ENCODE peak calls at places on chromosomes 16 and 17, in four cellular contexts. One of them, this sample, is unnamed.

GRCh38 chr17:82193520-82194236 is 19.0 kb downstream of the CCDC57 start:
- DNase-seq in activated naive CD4-positive, alpha-beta T cell treated with anti-CD3 and anti-CD28 coated beads for 36 hours: no peak
- DNase-seq in bronchial epithelial cell: no peak
- DNase-seq in NCI-H524 treated with DMSO at 0.1 percent for 48 hours: no peak
- DNase-seq in this sample: no peak

GRCh38 chr17:57758654-57759053 is 13.6 kb upstream of the CCDC182 start:
- DNase-seq in NCI-H524 treated with DMSO at 0.1 percent for 48 hours: no peak
- DNase-seq in bronchial epithelial cell: no peak
- DNase-seq in activated naive CD4-positive, alpha-beta T cell treated with anti-CD3 and anti-CD28 coated beads for 36 hours: no peak
- DNase-seq in this sample: no peak

GRCh38 chr16:31354394-31355291 is at the start of gene ITGAX:
- DNase-seq in NCI-H524 treated with DMSO at 0.1 percent for 48 hours: no peak
- DNase-seq in activated naive CD4-positive, alpha-beta T cell treated with anti-CD3 and anti-CD28 coated beads for 36 hours: peak; percentile 91
- DNase-seq in bronchial epithelial cell: peak; percentile 23
- DNase-seq in this sample: peak; percentile 32

GRCh38 chr16:1188781-1189189 is 35.9 kb downstream of the CACNA1H start:
- DNase-seq in activated naive CD4-positive, alpha-beta T cell treated with anti-CD3 and anti-CD28 coated beads for 36 hours: peak; percentile 57
- DNase-seq in NCI-H524 treated with DMSO at 0.1 percent for 48 hours: no peak
- DNase-seq in bronchial epithelial cell: no peak
- DNase-seq in this sample: peak; percentile 19

GRCh38 chr16:55571-56136 is 2.0 kb downstream of the SNRNP25 start:
- DNase-seq in activated naive CD4-positive, alpha-beta T cell treated with anti-CD3 and anti-CD28 coated beads for 36 hours: no peak
- DNase-seq in NCI-H524 treated with DMSO at 0.1 percent for 48 hours: no peak
- DNase-seq in bronchial epithelial cell: no peak
- DNase-seq in this sample: no peak

GRCh38 chr17:34542700-34543336 is 36.6 kb upstream of the TMEM132E start:
- DNase-seq in activated naive CD4-positive, alpha-beta T cell treated with anti-CD3 and anti-CD28 coated beads for 36 hours: peak; percentile 68
- DNase-seq in bronchial epithelial cell: peak; percentile 8
- DNase-seq in NCI-H524 treated with DMSO at 0.1 percent for 48 hours: no peak
- DNase-seq in this sample: no peak

GRCh38 chr17:45995617-45996270 is 3.3 kb upstream of the STH start:
- DNase-seq in activated naive CD4-positive, alpha-beta T cell treated with anti-CD3 and anti-CD28 coated beads for 36 hours: no peak
- DNase-seq in bronchial epithelial cell: no peak
- DNase-seq in NCI-H524 treated with DMSO at 0.1 percent for 48 hours: no peak
- DNase-seq in this sample: no peak

GRCh38 chr17:56699186-56699895 is 105.8 kb downstream of the NOG start:
- DNase-seq in NCI-H524 treated with DMSO at 0.1 percent for 48 hours: no peak
- DNase-seq in activated naive CD4-positive, alpha-beta T cell treated with anti-CD3 and anti-CD28 coated beads for 36 hours: no peak
- DNase-seq in bronchial epithelial cell: peak; percentile 97
- DNase-seq in this sample: peak; percentile 99

GRCh38 chr16:53183442-53183841 is 128.7 kb downstream of the CHD9 start:
- DNase-seq in bronchial epithelial cell: no peak
- DNase-seq in activated naive CD4-positive, alpha-beta T cell treated with anti-CD3 and anti-CD28 coated beads for 36 hours: no peak
- DNase-seq in NCI-H524 treated with DMSO at 0.1 percent for 48 hours: no peak
- DNase-seq in this sample: no peak

GRCh38 chr16:84836234-84836647 is 16.5 kb downstream of the CRISPLD2 start:
- DNase-seq in activated naive CD4-positive, alpha-beta T cell treated with anti-CD3 and anti-CD28 coated beads for 36 hours: no peak
- DNase-seq in bronchial epithelial cell: peak; percentile 76
- DNase-seq in NCI-H524 treated with DMSO at 0.1 percent for 48 hours: no peak
- DNase-seq in this sample: peak; percentile 94

GRCh38 chr16:67247698-67248400 is 568 bp upstream of the FHOD1 start:
- DNase-seq in NCI-H524 treated with DMSO at 0.1 percent for 48 hours: no peak
- DNase-seq in activated naive CD4-positive, alpha-beta T cell treated with anti-CD3 and anti-CD28 coated beads for 36 hours: peak; percentile 32
- DNase-seq in bronchial epithelial cell: no peak
- DNase-seq in this sample: no peak

GRCh38 chr16:3861808-3862451 is 18.6 kb downstream of the CREBBP start:
- DNase-seq in NCI-H524 treated with DMSO at 0.1 percent for 48 hours: no peak
- DNase-seq in bronchial epithelial cell: no peak
- DNase-seq in activated naive CD4-positive, alpha-beta T cell treated with anti-CD3 and anti-CD28 coated beads for 36 hours: peak; percentile 22
- DNase-seq in this sample: no peak

GRCh38 chr16:11084484-11085024 is 140.2 kb downstream of the CLEC16A start:
- DNase-seq in NCI-H524 treated with DMSO at 0.1 percent for 48 hours: no peak
- DNase-seq in activated naive CD4-positive, alpha-beta T cell treated with anti-CD3 and anti-CD28 coated beads for 36 hours: no peak
- DNase-seq in bronchial epithelial cell: no peak
- DNase-seq in this sample: no peak

GRCh38 chr16:9134739-9135138 is 43.3 kb downstream of the HAPSTR1 start:
- DNase-seq in activated naive CD4-positive, alpha-beta T cell treated with anti-CD3 and anti-CD28 coated beads for 36 hours: peak; percentile 85
- DNase-seq in bronchial epithelial cell: no peak
- DNase-seq in NCI-H524 treated with DMSO at 0.1 percent for 48 hours: no peak
- DNase-seq in this sample: no peak

GRCh38 chr17:76841776-76842405 is 26.3 kb upstream of the MGAT5B start:
- DNase-seq in NCI-H524 treated with DMSO at 0.1 percent for 48 hours: peak; percentile 80
- DNase-seq in bronchial epithelial cell: no peak
- DNase-seq in activated naive CD4-positive, alpha-beta T cell treated with anti-CD3 and anti-CD28 coated beads for 36 hours: no peak
- DNase-seq in this sample: no peak

GRCh38 chr16:2585651-2586081 is 47.8 kb downstream of the PDPK1 start:
- DNase-seq in NCI-H524 treated with DMSO at 0.1 percent for 48 hours: no peak
- DNase-seq in bronchial epithelial cell: no peak
- DNase-seq in activated naive CD4-positive, alpha-beta T cell treated with anti-CD3 and anti-CD28 coated beads for 36 hours: no peak
- DNase-seq in this sample: no peak

GRCh38 chr17:53571342-53571741 is 251.4 kb upstream of the KIF2B start:
- DNase-seq in NCI-H524 treated with DMSO at 0.1 percent for 48 hours: no peak
- DNase-seq in bronchial epithelial cell: no peak
- DNase-seq in activated naive CD4-positive, alpha-beta T cell treated with anti-CD3 and anti-CD28 coated beads for 36 hours: no peak
- DNase-seq in this sample: no peak

GRCh38 chr17:9628509-9628908 is 16.8 kb upstream of the USP43 start:
- DNase-seq in bronchial epithelial cell: no peak
- DNase-seq in activated naive CD4-positive, alpha-beta T cell treated with anti-CD3 and anti-CD28 coated beads for 36 hours: no peak
- DNase-seq in NCI-H524 treated with DMSO at 0.1 percent for 48 hours: no peak
- DNase-seq in this sample: peak; percentile 47

GRCh38 chr17:41695954-41696720 is 7.5 kb downstream of the EIF1 start:
- DNase-seq in NCI-H524 treated with DMSO at 0.1 percent for 48 hours: no peak
- DNase-seq in activated naive CD4-positive, alpha-beta T cell treated with anti-CD3 and anti-CD28 coated beads for 36 hours: peak; percentile 90
- DNase-seq in bronchial epithelial cell: peak; percentile 67
- DNase-seq in this sample: peak; percentile 58

This sample was measured in mammary epithelial cell.